ENCODE peak calls at places on chromosomes 3 and 15, in five cellular contexts. A is IMR-90, F is GM12891, L is tibial nerve, X is HepG2. T is an unnamed sample.

GRCh38 chr15:96340348-96340610 is 9.8 kb downstream of the NR2F2 start:
- DNase-seq in A (no peak), F (no peak), L (no peak), X (no peak), T (no peak)

GRCh38 chr3:124761250-124761796 is 31.1 kb downstream of the UMPS start:
- DNase-seq in A (peak; percentile 89), F (peak; percentile 66), L (peak; percentile 90), X (peak; percentile 66), T (peak; percentile 67)

GRCh38 chr3:55742027-55742710 is 255.1 kb upstream of the WNT5A start:
- DNase-seq in A (peak; percentile 11), F (no peak), L (no peak), X (no peak), T (no peak)

GRCh38 chr15:93835378-93835777 is 396.0 kb upstream of the MCTP2 start:
- DNase-seq in A (no peak), F (no peak), L (no peak), X (no peak), T (no peak)

GRCh38 chr3:197031315-197032285 is 2.0 kb upstream of the MELTF start:
- DNase-seq in A (peak; percentile 100), F (no peak), L (peak; percentile 73), X (peak; percentile 96), T (peak; percentile 97)

GRCh38 chr15:68206711-68207151 is 1.6 kb upstream of the CALML4 start:
- DNase-seq in A (no peak), F (no peak), L (no peak), X (no peak), T (no peak)

GRCh38 chr15:73015493-73015892 is 36.8 kb upstream of the NEO1 start:
- DNase-seq in A (no peak), F (no peak), L (no peak), X (no peak), T (no peak)

GRCh38 chr3:108223928-108224327 is 1.7 kb upstream of the IFT57 start:
- DNase-seq in A (peak; percentile 48), F (no peak), L (no peak), X (no peak), T (no peak)

GRCh38 chr15:77066961-77067690 is 3.8 kb downstream of the TSPAN3 start:
- DNase-seq in A (peak; percentile 54), F (no peak), L (no peak), X (peak; percentile 58), T (no peak)

GRCh38 chr3:19264424-19264823 is 116.1 kb downstream of the KCNH8 start:
- DNase-seq in A (no peak), F (no peak), L (no peak), X (no peak), T (no peak)

GRCh38 chr15:100767002-100767825 is 112.4 kb upstream of the ALDH1A3 start:
- DNase-seq in A (no peak), F (no peak), L (peak; percentile 2), X (no peak), T (no peak)

GRCh38 chr15:40565333-40566238 is 744 bp upstream of the CCDC32 start:
- DNase-seq in A (no peak), F (no peak), L (no peak), X (peak; percentile 31), T (no peak)

GRCh38 chr3:79032686-79033318 is 735.0 kb downstream of the ROBO1 start:
- DNase-seq in A (peak; percentile 67), F (no peak), L (no peak), X (peak; percentile 52), T (no peak)

GRCh38 chr3:59880717-59881116 is 830.9 kb upstream of the CFAP20DC start:
- DNase-seq in A (no peak), F (no peak), L (no peak), X (no peak), T (no peak)

GRCh38 chr15:64636101-64636500 is 139.3 kb downstream of the RBPMS2 start:
- DNase-seq in A (no peak), F (no peak), L (no peak), X (no peak), T (no peak)

GRCh38 chr3:186815490-186815889 is 9.2 kb upstream of the RFC4 start:
- DNase-seq in A (peak; percentile 68), F (no peak), L (no peak), X (no peak), T (peak; percentile 68)

GRCh38 chr3:162302983-162303624 is 806.5 kb downstream of the OTOL1 start:
- DNase-seq in A (peak; percentile 11), F (no peak), L (no peak), X (no peak), T (no peak)

GRCh38 chr3:143658869-143659268 is 189.4 kb downstream of the SLC9A9 start:
- DNase-seq in A (no peak), F (no peak), L (no peak), X (no peak), T (no peak)

GRCh38 chr3:183116051-183116614 is 16.8 kb upstream of the MCCC1 start:
- DNase-seq in A (no peak), F (peak; percentile 80), L (no peak), X (peak; percentile 39), T (peak; percentile 30)

GRCh38 chr15:38117781-38118180 is 134.9 kb upstream of the SPRED1 start:
- DNase-seq in A (no peak), F (no peak), L (no peak), X (no peak), T (no peak)

GRCh38 chr3:155420869-155421486 is 127.5 kb upstream of the STRIT1 start:
- DNase-seq in A (no peak), F (no peak), L (no peak), X (peak; percentile 16), T (no peak)

GRCh38 chr3:168085491-168086119 is 10.1 kb downstream of the GOLIM4 start:
- DNase-seq in A (no peak), F (no peak), L (no peak), X (no peak), T (no peak)

GRCh38 chr15:38626443-38627050 is 61.9 kb upstream of the RASGRP1 start:
- DNase-seq in A (no peak), F (no peak), L (no peak), X (no peak), T (no peak)

GRCh38 chr3:126499401-126499800 is 18.2 kb downstream of the UROC1 start:
- DNase-seq in A (no peak), F (no peak), L (no peak), X (no peak), T (no peak)

GRCh38 chr3:105948108-105948507 is 79.3 kb upstream of the CBLB start:
- DNase-seq in A (peak; percentile 16), F (no peak), L (no peak), X (no peak), T (no peak)

GRCh38 chr15:41809526-41810220 is 18.2 kb upstream of the JMJD7 start:
- DNase-seq in A (no peak), F (no peak), L (no peak), X (no peak), T (no peak)

DNA sequence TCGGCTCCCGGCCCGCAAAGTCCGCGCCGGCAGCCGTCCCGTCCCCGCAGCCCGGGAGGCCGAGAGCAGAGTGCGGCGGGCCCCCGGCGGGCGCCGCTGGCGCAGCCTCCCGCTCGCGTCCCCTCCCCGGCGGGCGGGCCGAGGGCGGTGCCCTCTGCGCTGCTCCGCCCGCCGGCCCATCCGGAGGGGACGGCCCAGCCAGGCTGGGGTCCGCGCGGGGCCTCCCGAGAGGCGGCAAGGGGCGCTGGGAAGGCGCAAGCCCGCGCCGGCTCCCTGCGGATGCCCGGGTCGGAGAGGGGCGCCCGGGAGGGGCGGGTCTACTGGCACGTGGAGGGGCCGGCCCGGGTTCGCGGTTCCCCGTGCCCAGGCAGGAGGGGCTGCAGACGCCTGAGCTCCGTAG is at the start of the genes CLCN2 and POLR2H:
- DNase-seq in A (peak; percentile 33), F (no peak), L (no peak), X (peak; percentile 53), T (peak; percentile 65)
- TF ChIP-seq POLR2A in A (no peak), F (no peak), L (peak; percentile 90), X (no peak), T (peak; percentile 63)

GRCh38 chr15:66498501-66499386 is 1.2 kb upstream of the SNAPC5 start:
- DNase-seq in A (peak; percentile 51), F (no peak), L (no peak), X (peak; percentile 15), T (no peak)

GRCh38 chr15:66497502-66498455 is at the start of gene SNAPC5:
- DNase-seq in A (peak; percentile 91), F (peak; percentile 75), L (peak; percentile 96), X (peak; percentile 88), T (peak; percentile 61)

GRCh38 chr15:66494262-66494661 is 3.3 kb downstream of the SNAPC5 start:
- DNase-seq in A (no peak), F (no peak), L (no peak), X (no peak), T (no peak)

GRCh38 chr15:66491846-66492245 is 5.7 kb downstream of the SNAPC5 start:
- DNase-seq in A (no peak), F (no peak), L (no peak), X (no peak), T (no peak)

DNA sequence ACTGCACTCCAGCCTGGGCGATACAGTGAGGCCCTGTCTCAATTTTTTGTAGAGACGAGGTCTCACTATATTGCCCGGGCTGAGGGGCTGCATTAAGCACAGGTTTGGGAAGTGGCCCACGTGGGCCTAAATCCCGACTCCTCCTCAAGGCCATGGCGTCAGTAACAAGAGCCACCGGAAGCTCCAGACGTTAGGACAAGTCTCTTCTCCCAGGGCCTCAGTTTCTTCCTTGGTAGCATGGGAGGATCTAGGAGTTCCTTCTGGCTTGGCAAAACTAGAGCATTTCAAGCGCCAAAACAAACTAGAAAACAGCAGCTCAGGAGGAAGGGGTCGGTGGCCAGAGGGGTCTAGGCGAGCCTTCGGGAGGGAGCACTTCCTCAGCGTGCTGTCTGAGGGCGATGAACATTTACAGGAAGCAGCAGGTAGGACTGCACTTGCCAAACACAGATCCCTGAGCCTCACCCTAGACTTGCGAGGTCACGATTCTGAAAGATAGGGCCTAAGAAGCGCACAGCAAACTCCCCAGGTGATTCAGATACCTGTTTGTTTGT is 536 bp downstream of the SNAPC5 start:
- DNase-seq in A (no peak), F (no peak), L (no peak), X (peak; percentile 15), T (no peak)
- TF ChIP-seq POLR2A in A (no peak), F (no peak), L (no peak), X (no peak), T (no peak)

DNA sequence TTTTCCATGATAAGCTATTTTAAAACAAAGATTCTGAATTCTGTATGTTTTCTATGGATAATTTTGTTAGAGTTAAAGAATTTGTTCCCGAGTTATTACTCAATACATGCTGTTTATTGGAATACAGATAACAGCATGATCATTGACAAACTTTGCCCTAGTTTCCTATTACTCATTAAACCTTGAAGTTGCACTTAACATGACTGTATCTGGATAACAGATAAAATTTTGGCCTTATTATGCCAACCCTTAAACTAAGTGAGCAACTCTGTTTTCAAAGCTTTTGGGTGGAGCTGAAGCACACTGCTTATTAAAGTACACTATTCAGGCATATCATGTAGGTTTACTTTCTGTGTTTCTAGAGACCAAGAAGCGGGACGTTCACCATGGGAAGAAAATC is at the start of gene AADAC:
- DNase-seq in A (peak; percentile 46), F (no peak), L (no peak), X (no peak), T (no peak)
- TF ChIP-seq POLR2A in A (no peak), F (no peak), L (no peak), X (no peak), T (no peak)

DNA sequence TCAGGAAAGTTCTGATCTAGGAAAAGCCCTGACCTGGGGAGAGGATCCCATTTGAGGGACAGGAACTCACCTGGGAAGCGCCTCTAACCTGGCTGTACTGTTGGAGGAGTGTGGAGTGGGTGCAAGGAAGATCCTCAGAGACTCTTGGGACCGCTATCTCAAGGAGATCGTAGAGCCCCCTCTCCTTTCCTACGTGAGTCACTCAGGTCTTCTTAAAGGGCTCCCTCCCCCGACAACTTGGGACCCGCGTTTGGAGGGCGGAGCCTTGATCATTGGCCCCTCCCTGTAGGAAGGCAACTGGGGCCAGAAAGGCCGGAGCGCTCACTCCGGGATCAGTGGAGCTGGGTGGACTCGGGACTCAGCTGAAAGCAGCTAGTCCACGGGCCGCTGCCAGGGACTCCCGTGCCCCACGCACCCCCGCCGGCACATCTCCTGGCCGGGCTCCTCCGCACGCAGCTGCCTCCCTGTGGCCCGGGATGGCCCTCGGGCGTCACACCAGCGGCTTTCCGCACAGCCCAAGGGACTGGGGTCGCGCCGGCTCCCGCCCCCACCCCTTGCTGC is 520 bp downstream of the SLC26A6 start:
- DNase-seq in A (peak; percentile 51), F (peak; percentile 75), L (no peak), X (peak; percentile 35), T (peak; percentile 81)
- TF ChIP-seq POLR2A in A (no peak), F (no peak), L (no peak), X (no peak), T (peak; percentile 60)